ENCODE peak calls at places on chromosome 2, in eight cellular contexts. Z is cortex of kidney; K is activated T-cell treated with anti-CD3 and anti-CD28 coated beads, Interleukin-2, amount 50 U/mL, for 1 hour; B is activated CD4-positive, alpha-beta T cell treated with anti-CD3 and anti-CD28 coated beads, Interleukin-2, amount 10 ng/mL, durations not matched to agents 7 days and 5 days; I is AML-193; Y is neural crest cell; W is endothelial cell; F is T-cell. N is an unnamed sample.

GRCh38 chr2:190678444-190679162 is 29.7 kb downstream of the NAB1 start:
- DNase-seq in F (no peak), B (peak), I (no peak), Y (no peak), W (no peak), Z (no peak), K (no peak), N (no peak)

GRCh38 chr2:42336361-42336965 is 24.6 kb downstream of the COX7A2L start:
- DNase-seq in B (no peak), Y (no peak), I (no peak), W (no peak), K (no peak), Z (no peak), F (no peak), N (peak)

GRCh38 chr2:98649135-98649991 is 41.0 kb downstream of the UNC50 start:
- DNase-seq in I (peak), W (peak), Y (peak), K (peak), F (peak), Z (no peak), B (peak), N (peak)

GRCh38 chr2:170408461-170409163 is 230.7 kb downstream of the MYO3B start:
- DNase-seq in K (peak), W (peak), I (no peak), Y (peak), B (no peak), F (no peak), Z (no peak), N (no peak)

GRCh38 chr2:60516383-60516811 is 37.1 kb downstream of the BCL11A start:
- DNase-seq in B (no peak), F (no peak), Y (no peak), I (no peak), W (no peak), Z (no peak), K (no peak), N (no peak)

GRCh38 chr2:218873359-218874194 is 7.1 kb upstream of the WNT10A start:
- DNase-seq in Y (no peak), B (no peak), W (no peak), K (no peak), F (no peak), I (no peak), Z (no peak), N (no peak)

GRCh38 chr2:45654250-45654649 is 2.8 kb downstream of the PRKCE start:
- DNase-seq in Y (no peak), Z (no peak), F (no peak), K (no peak), I (no peak), W (no peak), B (no peak), N (no peak)

GRCh38 chr2:31998731-31999383 is 12.0 kb downstream of the MEMO1 start:
- DNase-seq in W (no peak), K (no peak), Z (no peak), Y (no peak), B (no peak), I (peak), F (no peak), N (no peak)

GRCh38 chr2:19473415-19473814 is 115.0 kb upstream of the OSR1 start:
- DNase-seq in I (no peak), F (no peak), Z (no peak), Y (no peak), K (no peak), B (no peak), W (no peak), N (no peak)